ENCODE peak calls at places on chromosomes 4 and X, in six cellular contexts. B is A549, X is heart left ventricle, R is transverse colon, I is GM12878, F is stomach. U is an unnamed sample.

GRCh38 chr4:107896158-107896645 is 35.1 kb upstream of the CYP2U1 start:
- DNase-seq in B (peak), X (no peak), R (no peak), I (no peak), F (no peak), U (no peak)

GRCh38 chrX:13750204-13750603 is 15.7 kb downstream of the OFD1 start:
- DNase-seq in B (peak), R (no peak), F (no peak), I (no peak), X (no peak), U (peak)

GRCh38 chrX:63506320-63506719 is 155.2 kb upstream of the SPIN4 start:
- DNase-seq in R (no peak), X (no peak), B (peak), I (no peak), F (no peak), U (no peak)

GRCh38 chrX:72169008-72169728 is 12.4 kb upstream of the PIN4 start:
- DNase-seq in I (no peak), F (no peak), B (no peak), R (no peak), X (no peak), U (no peak)

GRCh38 chr4:104728380-104729122 is 233.9 kb upstream of the CXXC4 start:
- DNase-seq in X (no peak), B (peak), R (no peak), F (no peak), I (no peak), U (no peak)

GRCh38 chr4:7705062-7705461 is 234.6 kb downstream of the AFAP1 start:
- DNase-seq in X (peak), I (no peak), F (no peak), B (no peak), R (no peak), U (peak)

GRCh38 chr4:1351854-1352633 is 5.0 kb downstream of the UVSSA start:
- DNase-seq in I (peak), F (peak), B (peak), X (peak), R (peak), U (peak)

GRCh38 chrX:147958316-147958715 is 22.8 kb upstream of the FMR1NB start:
- DNase-seq in F (no peak), B (no peak), R (no peak), I (no peak), X (no peak), U (no peak)

GRCh38 chr4:55675196-55675793 is 39.2 kb upstream of the NMU start:
- DNase-seq in R (no peak), F (no peak), X (no peak), I (no peak), B (no peak), U (no peak)

GRCh38 chr4:73258668-73259551 is at the start of gene ANKRD17:
- DNase-seq in X (peak), I (peak), B (peak), F (peak), R (peak), U (peak)
- TF ChIP-seq POLR2A in X (no peak), I (peak), B (peak), F (peak), R (peak), U (peak)

GRCh38 chr4:86675548-86675947 is 81.4 kb downstream of the PTPN13 start:
- DNase-seq in I (no peak), F (no peak), R (no peak), X (no peak), B (no peak), U (no peak)

GRCh38 chr4:86664959-86665358 is 70.8 kb downstream of the PTPN13 start:
- DNase-seq in R (no peak), B (no peak), I (no peak), X (no peak), F (no peak), U (no peak)

GRCh38 chr4:86670739-86671138 is 76.6 kb downstream of the PTPN13 start:
- DNase-seq in F (no peak), R (no peak), I (no peak), X (no peak), B (peak), U (no peak)

DNA sequence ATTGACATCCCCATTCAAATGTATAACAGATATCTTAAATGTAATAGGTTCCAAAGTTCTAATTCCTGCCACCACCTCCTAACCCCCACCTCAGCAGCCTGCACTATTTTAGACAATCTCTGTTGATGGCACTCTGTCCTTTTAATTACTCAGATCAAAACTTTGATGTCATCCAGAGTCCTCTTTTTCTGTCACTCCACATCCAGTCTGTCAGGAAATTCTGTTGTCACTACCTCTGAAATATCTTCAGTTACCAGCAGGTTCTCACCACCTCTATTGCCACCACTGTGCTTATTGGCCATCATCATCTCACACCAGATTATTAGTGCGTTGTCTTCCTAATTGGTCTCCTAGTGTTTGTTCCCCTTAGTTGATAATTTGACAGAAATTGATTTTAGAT is 76.2 kb downstream of the PTPN13 start:
- DNase-seq in X (no peak), F (no peak), B (no peak), R (no peak), I (no peak), U (no peak)
- H3K27ac ChIP-seq in X (no peak), F (no peak), B (peak), R (no peak), I (no peak), U (no peak)

GRCh38 chrX:54043084-54043483 is 1.2 kb downstream of the PHF8 start:
- DNase-seq in X (no peak), B (no peak), F (no peak), R (no peak), I (no peak), U (no peak)

GRCh38 chrX:54042609-54043010 is 1.7 kb downstream of the PHF8 start:
- DNase-seq in B (peak), X (peak), R (peak), F (no peak), I (no peak), U (peak)

GRCh38 chrX:54044126-54044876 is at the start of gene PHF8:
- DNase-seq in B (peak), X (peak), I (peak), R (peak), F (peak), U (peak)

GRCh38 chrX:54044877-54045328 is 630 bp upstream of the PHF8 start:
- DNase-seq in I (peak), R (no peak), B (no peak), X (no peak), F (no peak), U (no peak)

DNA sequence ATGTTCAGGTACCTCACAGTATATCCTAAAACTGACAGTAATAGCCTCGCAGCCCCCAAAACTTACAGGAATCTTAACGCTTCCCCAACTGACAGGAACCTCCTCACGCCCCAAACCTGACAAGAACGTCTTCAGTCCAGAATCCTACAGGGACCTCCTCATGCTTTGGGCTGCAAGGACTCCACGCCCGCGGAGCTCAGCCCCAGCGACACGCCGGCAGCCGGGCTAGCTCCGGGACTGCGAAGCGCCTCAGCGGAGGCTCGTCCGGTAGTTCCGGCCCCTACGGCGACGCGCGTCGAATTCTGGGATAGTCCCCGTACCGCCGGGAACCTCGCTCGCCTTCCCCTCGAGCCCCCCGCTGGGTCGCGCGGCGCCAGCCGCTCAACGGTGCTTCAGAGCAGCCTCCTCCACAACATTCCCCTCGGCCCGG is 562 bp downstream of the PHF8 start:
- DNase-seq in R (peak), B (no peak), F (peak), X (peak), I (no peak), U (peak)
- TF ChIP-seq POLR2A in R (peak), B (peak), F (no peak), X (no peak), I (peak), U (no peak)

GRCh38 chr4:153933851-153934688 is 145.2 kb upstream of the SFRP2 start:
- DNase-seq in B (no peak), R (no peak), I (no peak), X (no peak), F (no peak), U (no peak)

GRCh38 chr4:153934689-153935017 is 145.8 kb upstream of the SFRP2 start:
- DNase-seq in I (no peak), B (no peak), X (no peak), F (no peak), R (no peak), U (no peak)

GRCh38 chr4:153939570-153939969 is 150.7 kb upstream of the SFRP2 start:
- DNase-seq in F (no peak), I (no peak), X (no peak), R (no peak), B (no peak), U (no peak)

GRCh38 chr4:153937289-153937688 is 148.4 kb upstream of the SFRP2 start:
- DNase-seq in B (no peak), I (no peak), X (no peak), R (no peak), F (no peak), U (no peak)

GRCh38 chr4:153936121-153936520 is 147.2 kb upstream of the SFRP2 start:
- DNase-seq in X (no peak), I (no peak), R (no peak), B (no peak), F (no peak), U (no peak)
- H3K27ac ChIP-seq in X (no peak), I (no peak), R (no peak), B (no peak), F (no peak), U (no peak)

GRCh38 chrX:46710927-46711623 is 47.8 kb downstream of the SLC9A7 start:
- DNase-seq in X (no peak), B (no peak), I (no peak), R (no peak), F (no peak), U (no peak)
- TF ChIP-seq POLR2A in X (no peak), B (no peak), I (no peak), R (no peak), F (no peak), U (no peak)